ENCODE peak calls at places on chromosomes 13 and 19, in seven cellular contexts. One of them, this sample, is unnamed.
A peak's percentile ranks its signal among the peaks of the same experiment; 100 is the strongest.

GRCh38 chr19:18470153-18470552 is 32.2 kb upstream of the ISYNA1 start:
- DNase-seq in KG1: no peak
- DNase-seq in ascending aorta: no peak
- DNase-seq in left ventricle myocardium inferior: no peak
- DNase-seq in glutamatergic neuron: peak; percentile 73
- DNase-seq in stimulated activated naive CD8-positive, alpha-beta T cell treated with anti-CD3 and anti-CD28 coated beads, Interleukin-15, Interleukin-2, amounts not matched to agents 100 U/mL and 50 U/mL, for 24 hours: peak; percentile 49
- DNase-seq in body of pancreas: no peak
- DNase-seq in this sample: peak; percentile 48

GRCh38 chr13:73891805-73892204 is 242.4 kb downstream of the KLF12 start:
- DNase-seq in ascending aorta: no peak
- DNase-seq in glutamatergic neuron: no peak
- DNase-seq in body of pancreas: no peak
- DNase-seq in KG1: no peak
- DNase-seq in left ventricle myocardium inferior: no peak
- DNase-seq in stimulated activated naive CD8-positive, alpha-beta T cell treated with anti-CD3 and anti-CD28 coated beads, Interleukin-15, Interleukin-2, amounts not matched to agents 100 U/mL and 50 U/mL, for 24 hours: no peak
- DNase-seq in this sample: no peak

GRCh38 chr13:77779461-77780272 is 82.2 kb downstream of the SLAIN1 start:
- DNase-seq in glutamatergic neuron: no peak
- DNase-seq in left ventricle myocardium inferior: no peak
- DNase-seq in body of pancreas: peak; percentile 37
- DNase-seq in KG1: peak; percentile 59
- DNase-seq in ascending aorta: no peak
- DNase-seq in stimulated activated naive CD8-positive, alpha-beta T cell treated with anti-CD3 and anti-CD28 coated beads, Interleukin-15, Interleukin-2, amounts not matched to agents 100 U/mL and 50 U/mL, for 24 hours: peak; percentile 15
- DNase-seq in this sample: peak; percentile 25

GRCh38 chr13:73870970-73871935 is 263.0 kb downstream of the KLF12 start:
- DNase-seq in left ventricle myocardium inferior: no peak
- DNase-seq in body of pancreas: no peak
- DNase-seq in KG1: no peak
- DNase-seq in glutamatergic neuron: no peak
- DNase-seq in stimulated activated naive CD8-positive, alpha-beta T cell treated with anti-CD3 and anti-CD28 coated beads, Interleukin-15, Interleukin-2, amounts not matched to agents 100 U/mL and 50 U/mL, for 24 hours: no peak
- DNase-seq in ascending aorta: no peak
- DNase-seq in this sample: no peak

GRCh38 chr19:57587529-57587928 is 3.6 kb downstream of the ZIK1 start:
- DNase-seq in stimulated activated naive CD8-positive, alpha-beta T cell treated with anti-CD3 and anti-CD28 coated beads, Interleukin-15, Interleukin-2, amounts not matched to agents 100 U/mL and 50 U/mL, for 24 hours: no peak
- DNase-seq in ascending aorta: no peak
- DNase-seq in body of pancreas: no peak
- DNase-seq in glutamatergic neuron: no peak
- DNase-seq in KG1: no peak
- DNase-seq in left ventricle myocardium inferior: no peak
- DNase-seq in this sample: no peak

GRCh38 chr19:48756686-48757085 is 1.4 kb downstream of the FGF21 start:
- DNase-seq in glutamatergic neuron: no peak
- DNase-seq in KG1: no peak
- DNase-seq in stimulated activated naive CD8-positive, alpha-beta T cell treated with anti-CD3 and anti-CD28 coated beads, Interleukin-15, Interleukin-2, amounts not matched to agents 100 U/mL and 50 U/mL, for 24 hours: no peak
- DNase-seq in ascending aorta: no peak
- DNase-seq in left ventricle myocardium inferior: no peak
- DNase-seq in body of pancreas: no peak
- DNase-seq in this sample: no peak

GRCh38 chr19:36719687-36720556 is 32.5 kb downstream of the ZNF567 start:
- DNase-seq in left ventricle myocardium inferior: no peak
- DNase-seq in KG1: no peak
- DNase-seq in ascending aorta: no peak
- DNase-seq in body of pancreas: no peak
- DNase-seq in glutamatergic neuron: no peak
- DNase-seq in stimulated activated naive CD8-positive, alpha-beta T cell treated with anti-CD3 and anti-CD28 coated beads, Interleukin-15, Interleukin-2, amounts not matched to agents 100 U/mL and 50 U/mL, for 24 hours: no peak
- DNase-seq in this sample: no peak

GRCh38 chr13:108851660-108852059 is 222.2 kb downstream of the MYO16 start:
- DNase-seq in body of pancreas: no peak
- DNase-seq in ascending aorta: no peak
- DNase-seq in stimulated activated naive CD8-positive, alpha-beta T cell treated with anti-CD3 and anti-CD28 coated beads, Interleukin-15, Interleukin-2, amounts not matched to agents 100 U/mL and 50 U/mL, for 24 hours: no peak
- DNase-seq in left ventricle myocardium inferior: no peak
- DNase-seq in glutamatergic neuron: no peak
- DNase-seq in KG1: no peak
- DNase-seq in this sample: no peak

GRCh38 chr13:50400930-50401553 is 385.8 kb downstream of the KCNRG start:
- DNase-seq in KG1: no peak
- DNase-seq in body of pancreas: no peak
- DNase-seq in glutamatergic neuron: no peak
- DNase-seq in stimulated activated naive CD8-positive, alpha-beta T cell treated with anti-CD3 and anti-CD28 coated beads, Interleukin-15, Interleukin-2, amounts not matched to agents 100 U/mL and 50 U/mL, for 24 hours: no peak
- DNase-seq in ascending aorta: no peak
- DNase-seq in left ventricle myocardium inferior: no peak
- DNase-seq in this sample: no peak